ENCODE peak calls at places on chromosomes 11 and 22, in four cellular contexts. J is gastrocnemius medialis, I is brain microvascular endothelial cell, G is IMR-90. T is an unnamed sample.

GRCh38 chr11:3109921-3110706 is 52.9 kb upstream of the CARS1 start:
- DNase-seq in J (peak), I (no peak), G (no peak), T (peak)

GRCh38 chr11:10122337-10123197 is 171.5 kb downstream of the SBF2 start:
- DNase-seq in J (no peak), I (peak), G (peak), T (no peak)

GRCh38 chr11:679271-680207 is 15.5 kb downstream of the DEAF1 start:
- DNase-seq in J (no peak), I (no peak), G (no peak), T (no peak)

GRCh38 chr11:108685419-108686161 is 20.7 kb downstream of the DDX10 start:
- DNase-seq in J (no peak), I (no peak), G (peak), T (no peak)

GRCh38 chr22:48957311-48957986 is 870.2 kb downstream of the BRD1 start:
- DNase-seq in J (no peak), I (no peak), G (no peak), T (no peak)

GRCh38 chr22:37994049-37994448 is 9.7 kb upstream of the SOX10 start:
- DNase-seq in J (no peak), I (no peak), G (no peak), T (no peak)

GRCh38 chr22:19292262-19293230 is 1.0 kb upstream of the CLTCL1 start:
- DNase-seq in J (peak), I (no peak), G (no peak), T (peak)

GRCh38 chr22:36406139-36406538 is 18.4 kb upstream of the MYH9 start:
- DNase-seq in J (no peak), I (no peak), G (no peak), T (no peak)

GRCh38 chr22:29503811-29504372 is 23.9 kb downstream of the NEFH start:
- DNase-seq in J (peak), I (peak), G (peak), T (peak)

GRCh38 chr11:85825590-85825989 is 14.6 kb upstream of the SYTL2 start:
- DNase-seq in J (no peak), I (no peak), G (no peak), T (no peak)

GRCh38 chr11:59172345-59173079 is 580 bp downstream of the DTX4 start:
- DNase-seq in J (no peak), I (no peak), G (no peak), T (no peak)

GRCh38 chr22:44229809-44230208 is 49.1 kb downstream of the PARVG start:
- DNase-seq in J (no peak), I (no peak), G (no peak), T (no peak)

GRCh38 chr11:28878025-28878424 is 769.8 kb downstream of the METTL15 start:
- DNase-seq in J (no peak), I (no peak), G (peak), T (no peak)

GRCh38 chr11:69497221-69497787 is 15.8 kb downstream of the LINC01488 start:
- DNase-seq in J (peak), I (peak), G (peak), T (peak)

GRCh38 chr11:94183251-94183885 is 54.7 kb downstream of the PANX1 start:
- DNase-seq in J (no peak), I (no peak), G (no peak), T (no peak)

GRCh38 chr11:71914127-71914526 is 14.3 kb downstream of the XNDC1N start:
- DNase-seq in J (no peak), I (no peak), G (peak), T (no peak)

GRCh38 chr11:395866-396265 is 1.9 kb downstream of the PKP3 start:
- DNase-seq in J (no peak), I (no peak), G (no peak), T (no peak)

GRCh38 chr11:3130269-3131071 is 34.6 kb downstream of the OSBPL5 start:
- DNase-seq in J (no peak), I (no peak), G (no peak), T (no peak)

GRCh38 chr22:30038219-30038618 is 42.0 kb upstream of the HORMAD2 start:
- DNase-seq in J (no peak), I (peak), G (peak), T (peak)

GRCh38 chr11:24383137-24383536 is 113.7 kb upstream of the LUZP2 start:
- DNase-seq in J (no peak), I (no peak), G (no peak), T (no peak)

GRCh38 chr11:76621466-76621865 is 49.1 kb downstream of the LRRC32 start:
- DNase-seq in J (no peak), I (no peak), G (no peak), T (no peak)

GRCh38 chr11:119843760-119844330 is 114.8 kb upstream of the NECTIN1 start:
- DNase-seq in J (no peak), I (no peak), G (no peak), T (no peak)

GRCh38 chr22:22856885-22857606 is 30.6 kb upstream of the IGLL5 start:
- DNase-seq in J (no peak), I (no peak), G (no peak), T (no peak)
- H3K4me3 ChIP-seq in J (no peak), I (no peak), G (no peak), T (no peak)

GRCh38 chr11:128550967-128551522 is 36.3 kb downstream of the ETS1 start:
- DNase-seq in J (no peak), I (no peak), G (no peak), T (no peak)

GRCh38 chr11:128552783-128553661 is 34.3 kb downstream of the ETS1 start:
- DNase-seq in J (no peak), I (no peak), G (peak), T (peak)

GRCh38 chr11:128551641-128552335 is 35.6 kb downstream of the ETS1 start:
- DNase-seq in J (no peak), I (no peak), G (no peak), T (no peak)

GRCh38 chr11:128555606-128556005 is 31.8 kb downstream of the ETS1 start:
- DNase-seq in J (no peak), I (no peak), G (no peak), T (peak)

DNA sequence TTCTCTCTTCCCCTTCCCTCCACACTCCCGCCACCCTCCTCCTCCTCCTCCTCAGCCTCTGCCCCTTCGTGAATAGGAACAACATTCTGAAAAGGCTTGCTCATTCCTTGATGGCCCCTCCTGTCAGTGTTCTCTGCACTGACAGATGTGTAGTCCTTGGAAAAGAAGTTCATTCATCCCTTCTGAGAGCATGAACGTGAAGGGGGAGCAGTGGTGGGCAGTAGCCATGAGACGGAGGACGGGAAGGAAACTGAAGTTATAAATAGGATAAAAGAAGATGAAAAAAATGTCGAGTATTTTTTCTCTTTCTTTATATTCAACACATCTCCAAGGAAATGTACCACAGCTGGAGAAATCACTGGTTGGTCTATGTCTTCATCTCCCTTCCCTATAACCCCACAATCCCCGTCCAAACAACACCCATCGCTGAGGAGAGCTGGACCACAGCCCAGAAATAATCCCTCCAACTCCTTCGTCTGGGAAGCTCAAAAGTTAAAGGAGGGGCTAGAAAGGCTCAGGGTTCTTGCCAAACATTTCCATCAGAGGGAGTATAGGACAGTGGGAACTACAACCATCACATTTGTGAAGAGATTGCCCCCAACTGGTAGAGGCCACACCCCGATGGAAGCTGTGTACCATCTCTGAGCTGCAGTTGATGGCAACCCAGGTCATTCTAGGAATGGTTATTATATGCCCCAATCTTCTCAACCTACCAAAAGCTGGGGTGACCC is 33.5 kb downstream of the ETS1 start:
- DNase-seq in J (no peak), I (no peak), G (peak), T (peak)
- TF ChIP-seq CTCF in J (no peak), I (peak), G (no peak), T (peak)

GRCh38 chr22:31248138-31248745 is 36.1 kb downstream of the LIMK2 start:
- DNase-seq in J (peak), I (peak), G (peak), T (peak)

GRCh38 chr22:31247726-31248125 is 35.6 kb downstream of the LIMK2 start:
- DNase-seq in J (no peak), I (no peak), G (no peak), T (no peak)

GRCh38 chr22:31246687-31247086 is 34.6 kb downstream of the LIMK2 start:
- DNase-seq in J (no peak), I (no peak), G (no peak), T (no peak)

GRCh38 chr22:31250740-31251330 is 38.7 kb downstream of the LIMK2 start:
- DNase-seq in J (no peak), I (no peak), G (no peak), T (peak)

GRCh38 chr22:31248965-31249940 is 37.2 kb downstream of the LIMK2 start:
- DNase-seq in J (no peak), I (no peak), G (no peak), T (peak)
- H3K4me3 ChIP-seq in J (peak), I (peak), G (peak), T (peak)

DNA sequence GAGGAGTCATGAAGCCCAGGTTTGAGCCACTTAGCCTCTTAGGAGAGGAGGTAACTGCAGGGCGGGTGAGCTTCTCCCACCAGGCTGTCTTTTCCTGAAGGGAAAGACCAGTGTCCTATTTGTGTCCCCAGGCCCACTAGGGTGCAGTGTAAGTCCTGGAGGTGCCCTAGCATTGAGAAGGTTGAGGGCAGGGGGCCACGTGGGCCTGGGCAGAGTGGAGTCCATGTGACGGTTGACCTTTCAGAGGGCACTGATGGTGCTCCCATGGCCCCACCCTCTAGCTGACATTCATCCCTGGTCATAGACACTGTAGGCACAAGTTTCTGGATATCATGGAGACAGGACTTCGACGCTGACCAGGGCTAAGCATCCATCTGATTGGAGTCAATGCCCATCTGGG is 44.1 kb upstream of the TP53I11 start:
- DNase-seq in J (no peak), I (no peak), G (no peak), T (no peak)
- TF ChIP-seq CTCF in J (no peak), I (no peak), G (no peak), T (no peak)

DNA sequence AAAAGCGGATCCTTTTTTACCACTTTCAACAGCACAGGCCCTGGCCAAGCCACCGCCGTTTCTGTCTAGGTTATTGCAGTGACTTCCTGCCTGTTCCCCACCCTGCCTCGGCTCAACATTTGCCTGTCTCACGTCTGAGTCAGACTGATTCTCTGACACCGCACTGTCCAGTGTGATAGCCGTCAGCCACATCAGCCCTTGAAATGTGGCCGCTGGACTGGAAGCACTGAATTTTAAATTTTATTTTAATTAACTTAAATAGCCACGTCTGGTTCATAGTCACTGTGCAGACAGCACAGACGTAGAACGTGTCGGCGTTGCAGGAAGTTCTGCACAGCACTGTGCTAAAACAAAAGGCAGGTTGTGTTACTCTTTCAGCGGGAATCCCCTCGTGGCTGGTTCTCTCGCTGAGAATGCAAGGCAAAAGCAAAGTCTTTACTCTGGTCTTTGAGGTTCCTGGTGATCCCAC is 56.3 kb upstream of the ADSL start:
- DNase-seq in J (no peak), I (peak), G (no peak), T (no peak)
- H3K4me3 ChIP-seq in J (no peak), I (no peak), G (no peak), T (no peak)

GRCh38 chr11:61828629-61829407 is 718 bp downstream of the FADS2 start:
- DNase-seq in J (no peak), I (no peak), G (no peak), T (peak)
- TF ChIP-seq CTCF in J (no peak), I (peak), G (peak), T (peak)

DNA sequence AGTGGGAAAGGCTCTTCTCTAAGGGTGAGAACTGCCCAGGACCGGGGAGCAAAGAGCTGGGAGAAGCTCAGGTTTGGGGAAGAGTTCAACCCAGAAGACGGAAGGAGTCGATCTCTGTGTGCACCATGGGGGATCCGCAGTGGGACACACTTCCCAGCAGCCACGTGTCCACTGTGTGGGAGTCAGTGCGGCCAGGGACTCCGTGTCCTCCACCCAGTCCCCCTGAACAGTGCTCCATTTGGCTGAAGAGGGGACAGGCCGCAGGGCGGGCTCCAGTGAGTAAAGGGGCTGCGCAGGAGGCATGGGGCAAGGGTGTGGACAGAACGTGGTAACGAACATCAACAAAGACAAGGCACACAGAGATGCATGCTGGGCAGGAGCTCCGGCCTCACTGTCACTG is 367.1 kb downstream of the SHANK2 start:
- DNase-seq in J (no peak), I (no peak), G (no peak), T (no peak)
- H3K4me3 ChIP-seq in J (no peak), I (no peak), G (no peak), T (no peak)

DNA sequence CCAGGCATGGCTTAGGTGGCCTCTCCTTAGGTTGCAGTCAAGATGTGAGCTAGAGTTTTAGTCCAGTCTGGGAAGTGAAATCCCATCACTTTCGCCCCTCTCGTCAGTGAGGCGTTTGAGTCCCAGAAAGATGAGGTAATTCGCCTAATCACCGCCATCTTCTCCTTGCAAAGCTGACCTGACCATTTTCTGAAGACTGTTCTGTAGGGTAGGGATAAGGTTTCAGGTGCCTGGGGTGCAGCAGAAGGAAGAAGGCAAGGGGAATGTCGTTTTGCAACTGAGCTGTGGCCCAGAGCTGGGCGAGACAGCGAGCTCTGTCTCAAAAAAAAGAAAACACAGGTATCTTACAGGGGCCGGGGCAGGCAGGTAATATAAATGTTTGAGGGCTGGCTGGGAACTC is 61.7 kb upstream of the CECR2 start:
- DNase-seq in J (no peak), I (no peak), G (no peak), T (no peak)
- TF ChIP-seq CTCF in J (no peak), I (no peak), G (no peak), T (no peak)

GRCh38 chr11:66151273-66151672 is 81.2 kb downstream of the PACS1 start:
- DNase-seq in J (no peak), I (no peak), G (no peak), T (no peak)

GRCh38 chr11:66150140-66150539 is 80.1 kb downstream of the PACS1 start:
- DNase-seq in J (no peak), I (no peak), G (peak), T (peak)

GRCh38 chr11:66146940-66147339 is 76.9 kb downstream of the PACS1 start:
- DNase-seq in J (no peak), I (no peak), G (no peak), T (no peak)

GRCh38 chr11:66154109-66154508 is 84.0 kb downstream of the PACS1 start:
- DNase-seq in J (no peak), I (no peak), G (no peak), T (no peak)

DNA sequence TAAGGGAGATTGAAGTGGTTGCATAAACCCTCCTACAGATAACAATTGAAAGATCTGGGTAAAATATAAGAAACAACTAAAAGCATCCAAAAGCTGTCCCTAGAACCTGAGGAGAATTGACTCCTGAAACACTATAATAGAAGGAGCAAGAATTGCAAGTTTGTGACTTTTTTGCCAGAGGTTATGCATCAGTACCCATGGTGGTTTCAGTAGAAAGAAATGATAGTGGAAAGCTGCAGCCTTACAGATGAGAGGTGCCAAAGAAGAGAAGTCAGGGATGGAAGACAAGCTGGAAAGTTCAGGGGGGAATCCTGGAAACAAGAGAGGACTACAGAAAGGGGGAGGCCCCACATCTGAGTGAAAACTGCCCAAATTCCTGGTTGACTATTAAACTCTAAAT is 80.7 kb downstream of the PACS1 start:
- DNase-seq in J (no peak), I (no peak), G (no peak), T (no peak)
- H3K4me3 ChIP-seq in J (no peak), I (no peak), G (no peak), T (no peak)

DNA sequence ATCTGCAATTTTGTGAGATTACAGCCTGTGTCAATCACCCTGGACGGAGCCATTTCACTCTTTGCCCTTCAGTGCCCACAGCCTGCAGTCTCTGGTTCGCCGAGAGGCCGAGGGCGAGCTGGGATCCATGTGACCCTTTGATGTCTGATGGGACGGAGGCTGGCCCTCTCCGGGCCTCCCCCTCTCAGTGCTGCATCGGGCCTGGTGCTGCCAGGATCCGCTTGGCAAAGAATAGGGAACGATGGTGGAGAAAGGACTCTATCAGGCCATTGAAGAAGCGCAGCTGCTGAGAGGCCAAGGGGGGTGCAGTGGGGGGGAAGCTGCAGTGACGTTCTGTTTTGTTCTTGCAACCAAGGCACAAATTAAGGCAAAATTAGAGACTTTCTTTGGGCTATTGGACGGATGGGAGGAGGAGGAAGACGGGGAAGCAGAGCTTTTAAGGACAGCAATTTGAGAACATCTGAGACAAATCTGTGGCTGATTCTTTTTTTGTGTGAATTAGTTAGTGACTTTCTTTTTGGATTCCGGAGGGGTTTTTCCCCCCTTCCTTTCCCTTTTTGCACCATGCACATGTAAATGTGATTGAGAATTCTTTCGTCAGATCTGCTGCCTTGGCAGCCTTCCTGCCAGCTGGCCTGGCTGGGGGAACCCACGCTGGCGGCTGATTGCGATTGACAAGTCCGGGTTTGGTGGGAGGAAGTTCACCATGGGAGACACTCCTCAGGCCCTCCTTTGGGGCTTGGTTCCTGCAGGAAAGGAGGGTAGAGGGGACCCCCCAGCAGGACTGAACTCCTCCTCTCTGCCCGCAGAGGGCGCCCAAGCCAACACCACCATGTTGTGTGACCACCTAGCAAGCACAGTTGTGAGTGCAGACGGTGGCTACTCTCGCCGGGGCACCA is 214.5 kb downstream of the NTM start:
- DNase-seq in J (no peak), I (no peak), G (no peak), T (no peak)
- TF ChIP-seq CTCF in J (no peak), I (peak), G (peak), T (no peak)